ENCODE peak calls at places on chromosomes 5 and 9, in ten cellular contexts. R is AG10803; J is anterior cingulate cortex; F is HT1080; Y is foreskin melanocyte; O is spleen; C is activated T-helper 1 cell treated with anti-CD3 and anti-CD28 coated beads, Interleukin-2, amount 50 U/mL, for 16 hours; Q is RPMI7951; E is colonic mucosa; T is stimulated activated CD4-positive, alpha-beta T cell treated with anti-CD3 and anti-CD28 coated beads, Interleukin-1b, Interleukin-23, amount 100 ng/mL, for 1 hour. S is an unnamed sample.

GRCh38 chr9:8694983-8695588 is 895.5 kb upstream of the DMAC1 start:
- DNase-seq in T (no peak), E (no peak), F (no peak), O (no peak), J (no peak), C (no peak), Y (no peak), R (no peak), Q (no peak), S (no peak)

GRCh38 chr5:108380531-108381021 is 1.3 kb downstream of the FBXL17 start:
- DNase-seq in R (peak; percentile 5), J (no peak), Q (peak; percentile 30), Y (no peak), O (peak; percentile 93), E (peak; percentile 51), C (peak; percentile 39), F (peak; percentile 4), T (peak; percentile 29), S (no peak)

GRCh38 chr5:108122701-108123100 is 259.2 kb downstream of the FBXL17 start:
- DNase-seq in O (no peak), Q (no peak), R (peak; percentile 12), Y (no peak), F (no peak), J (no peak), C (no peak), E (no peak), T (no peak), S (no peak)

GRCh38 chr5:1011741-1012315 is 3.2 kb downstream of the NKD2 start:
- DNase-seq in E (no peak), C (no peak), F (no peak), O (peak; percentile 70), Q (no peak), J (no peak), Y (no peak), T (no peak), R (no peak), S (no peak)

GRCh38 chr5:178516836-178517235 is 73.4 kb downstream of the COL23A1 start:
- DNase-seq in O (no peak), E (no peak), C (no peak), Q (no peak), T (no peak), F (no peak), R (no peak), Y (no peak), J (no peak), S (no peak)

GRCh38 chr5:169563369-169563768 is 20.2 kb upstream of the SPDL1 start:
- DNase-seq in J (no peak), R (no peak), O (no peak), E (no peak), T (no peak), C (no peak), Y (no peak), Q (no peak), F (no peak), S (no peak)

GRCh38 chr9:23683021-23683431 is 143.0 kb downstream of the ELAVL2 start:
- DNase-seq in J (no peak), Y (no peak), E (no peak), F (peak; percentile 53), C (no peak), Q (peak; percentile 51), O (no peak), T (no peak), R (no peak), S (no peak)

GRCh38 chr5:42720242-42720641 is 36.4 kb upstream of the CCDC152 start:
- DNase-seq in J (no peak), C (no peak), E (no peak), T (no peak), Y (no peak), Q (peak; percentile 68), F (no peak), O (no peak), R (no peak), S (no peak)

GRCh38 chr9:32518276-32518675 is 7.7 kb downstream of the RIGI start:
- DNase-seq in O (no peak), E (no peak), C (no peak), J (no peak), Y (no peak), F (no peak), Q (no peak), R (no peak), T (no peak), S (no peak)

GRCh38 chr9:27183151-27183550 is 74.1 kb downstream of the TEK start:
- DNase-seq in O (no peak), C (no peak), J (no peak), Y (no peak), T (no peak), Q (no peak), F (no peak), E (no peak), R (no peak), S (no peak)

GRCh38 chr9:26310294-26310693 is 582.3 kb downstream of the CAAP1 start:
- DNase-seq in J (no peak), Q (no peak), F (no peak), E (no peak), T (no peak), Y (no peak), O (no peak), C (no peak), R (peak; percentile 30), S (no peak)

GRCh38 chr9:137590469-137591383 is at the start of gene ZMYND19:
- DNase-seq in E (peak; percentile 87), Y (peak; percentile 74), J (peak; percentile 59), R (peak; percentile 78), O (peak; percentile 95), C (peak; percentile 89), T (peak; percentile 87), Q (peak; percentile 80), F (peak; percentile 58), S (peak; percentile 87)

GRCh38 chr5:161094411-161094810 is 242.4 kb upstream of the ATP10B start:
- DNase-seq in O (no peak), R (peak; percentile 83), Y (no peak), Q (peak; percentile 18), C (no peak), F (peak; percentile 74), J (no peak), E (no peak), T (no peak), S (no peak)